ENCODE peak calls at places on chromosomes 4 and X, in five cellular contexts. One of them, this sample, is unnamed.

GRCh38 chrX:56797966-56798711 is 69.1 kb downstream of the NBDY start:
- DNase-seq in left lung: peak; percentile 29
- DNase-seq in stomach: peak; percentile 26
- DNase-seq in upper lobe of left lung: peak; percentile 40
- DNase-seq in psoas muscle: no peak
- DNase-seq in this sample: no peak

GRCh38 chr4:176622251-176622968 is 170.3 kb downstream of the VEGFC start:
- DNase-seq in left lung: no peak
- DNase-seq in stomach: no peak
- DNase-seq in upper lobe of left lung: no peak
- DNase-seq in psoas muscle: no peak
- DNase-seq in this sample: peak; percentile 25

GRCh38 chrX:129641941-129642340 is 12.8 kb downstream of the APLN start:
- DNase-seq in left lung: no peak
- DNase-seq in stomach: no peak
- DNase-seq in upper lobe of left lung: no peak
- DNase-seq in psoas muscle: no peak
- DNase-seq in this sample: peak; percentile 48

GRCh38 chr4:121765941-121766538 is 1.1 kb upstream of the SMIM43 start:
- DNase-seq in left lung: no peak
- DNase-seq in stomach: no peak
- DNase-seq in upper lobe of left lung: no peak
- DNase-seq in psoas muscle: no peak
- DNase-seq in this sample: no peak

GRCh38 chr4:166538491-166539005 is 665.5 kb downstream of the TLL1 start:
- DNase-seq in left lung: no peak
- DNase-seq in stomach: no peak
- DNase-seq in upper lobe of left lung: no peak
- DNase-seq in psoas muscle: no peak
- DNase-seq in this sample: no peak

GRCh38 chr4:155974957-155975356 is 21.3 kb upstream of the CTSO start:
- DNase-seq in left lung: no peak
- DNase-seq in stomach: no peak
- DNase-seq in upper lobe of left lung: no peak
- DNase-seq in psoas muscle: no peak
- DNase-seq in this sample: no peak

GRCh38 chr4:123340381-123340701 is 56.3 kb upstream of the SPRY1 start:
- DNase-seq in left lung: no peak
- DNase-seq in stomach: no peak
- DNase-seq in upper lobe of left lung: no peak
- DNase-seq in psoas muscle: no peak
- DNase-seq in this sample: peak; percentile 2

GRCh38 chrX:22934640-22935039 is 65.1 kb upstream of the DDX53 start:
- DNase-seq in left lung: no peak
- DNase-seq in stomach: no peak
- DNase-seq in upper lobe of left lung: no peak
- DNase-seq in psoas muscle: no peak
- DNase-seq in this sample: no peak

GRCh38 chrX:96436105-96436504 is 248.5 kb upstream of the DIAPH2 start:
- DNase-seq in left lung: no peak
- DNase-seq in stomach: no peak
- DNase-seq in upper lobe of left lung: no peak
- DNase-seq in psoas muscle: no peak
- DNase-seq in this sample: no peak

GRCh38 chr4:110175634-110176033 is 22.8 kb downstream of the ELOVL6 start:
- DNase-seq in left lung: no peak
- DNase-seq in stomach: no peak
- DNase-seq in upper lobe of left lung: no peak
- DNase-seq in psoas muscle: no peak
- DNase-seq in this sample: no peak

GRCh38 chr4:122152699-122153328 is 683 bp downstream of the BLTP1 start:
- DNase-seq in left lung: peak; percentile 52
- DNase-seq in stomach: peak; percentile 38
- DNase-seq in upper lobe of left lung: peak; percentile 57
- DNase-seq in psoas muscle: peak; percentile 17
- DNase-seq in this sample: peak; percentile 57

GRCh38 chr4:182145360-182145905 is 97.8 kb upstream of the TENM3 start:
- DNase-seq in left lung: no peak
- DNase-seq in stomach: no peak
- DNase-seq in upper lobe of left lung: no peak
- DNase-seq in psoas muscle: no peak
- DNase-seq in this sample: no peak

GRCh38 chr4:182143086-182143821 is 99.9 kb upstream of the TENM3 start:
- DNase-seq in left lung: no peak
- DNase-seq in stomach: no peak
- DNase-seq in upper lobe of left lung: no peak
- DNase-seq in psoas muscle: peak; percentile 12
- DNase-seq in this sample: peak; percentile 4

GRCh38 chr4:182143822-182144620 is 99.2 kb upstream of the TENM3 start:
- DNase-seq in left lung: no peak
- DNase-seq in stomach: no peak
- DNase-seq in upper lobe of left lung: no peak
- DNase-seq in psoas muscle: peak; percentile 49
- DNase-seq in this sample: peak; percentile 23

GRCh38 chr4:182142146-182143085 is 100.8 kb upstream of the TENM3 start:
- DNase-seq in left lung: no peak
- DNase-seq in stomach: no peak
- DNase-seq in upper lobe of left lung: no peak
- DNase-seq in psoas muscle: peak; percentile 20
- DNase-seq in this sample: peak; percentile 4

GRCh38 chr4:182144621-182145359 is 98.4 kb upstream of the TENM3 start:
- DNase-seq in left lung: no peak
- DNase-seq in stomach: no peak
- DNase-seq in upper lobe of left lung: no peak
- DNase-seq in psoas muscle: peak; percentile 25
- DNase-seq in this sample: no peak
- H3K4me3 ChIP-seq in left lung: peak overlapping the region; percentile 36
- H3K4me3 ChIP-seq in stomach: peak overlapping the region; percentile 83
- H3K4me3 ChIP-seq in upper lobe of left lung: peak overlapping the region; percentile 55
- H3K4me3 ChIP-seq in psoas muscle: peak overlapping the region; percentile 78
- H3K4me3 ChIP-seq in this sample: peak overlapping the region; percentile 29

DNA sequence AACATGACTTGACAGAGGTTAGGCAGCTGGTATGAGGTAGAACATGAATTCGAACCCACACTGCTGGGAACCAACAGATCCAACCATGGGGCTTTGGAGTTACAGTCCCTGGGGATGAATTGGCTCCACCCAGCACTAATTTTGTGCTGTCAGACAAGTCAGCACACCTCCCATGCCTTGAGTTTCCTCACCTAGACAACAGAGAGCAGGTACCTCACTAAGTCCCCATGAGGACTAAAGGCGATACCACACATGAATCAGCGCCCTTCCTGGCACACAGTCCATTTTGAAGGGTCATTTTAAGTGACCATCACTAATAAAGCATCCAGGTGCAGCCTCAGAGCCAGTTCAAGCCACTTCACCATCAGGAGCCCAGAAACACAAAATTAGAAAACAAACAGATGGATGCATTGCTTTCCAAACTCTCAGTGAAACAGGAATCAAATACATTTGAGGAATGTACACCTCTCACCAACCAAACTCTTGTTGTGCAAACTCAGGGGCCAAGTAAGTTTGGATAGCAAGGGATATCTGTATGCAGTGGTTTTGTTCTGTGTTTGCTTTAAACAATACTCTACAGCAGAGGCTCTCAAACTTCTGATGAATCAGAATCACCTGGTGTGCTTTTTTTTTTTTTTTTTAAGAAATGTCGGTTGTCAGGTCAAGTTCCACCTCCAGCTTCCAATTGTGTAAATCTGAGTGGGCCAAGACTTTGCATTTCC is 10.1 kb downstream of the IDS start:
- DNase-seq in left lung: no peak
- DNase-seq in stomach: no peak
- DNase-seq in upper lobe of left lung: no peak
- DNase-seq in psoas muscle: no peak
- DNase-seq in this sample: no peak
- H3K9me3 ChIP-seq in left lung: no peaks in the 10 kb centered on the region
- H3K9me3 ChIP-seq in stomach: no peaks in the 10 kb centered on the region
- H3K9me3 ChIP-seq in upper lobe of left lung: no peaks in the 10 kb centered on the region
- H3K9me3 ChIP-seq in psoas muscle: no peaks in the 10 kb centered on the region
- H3K9me3 ChIP-seq in this sample: no peaks in the 10 kb centered on the region

DNA sequence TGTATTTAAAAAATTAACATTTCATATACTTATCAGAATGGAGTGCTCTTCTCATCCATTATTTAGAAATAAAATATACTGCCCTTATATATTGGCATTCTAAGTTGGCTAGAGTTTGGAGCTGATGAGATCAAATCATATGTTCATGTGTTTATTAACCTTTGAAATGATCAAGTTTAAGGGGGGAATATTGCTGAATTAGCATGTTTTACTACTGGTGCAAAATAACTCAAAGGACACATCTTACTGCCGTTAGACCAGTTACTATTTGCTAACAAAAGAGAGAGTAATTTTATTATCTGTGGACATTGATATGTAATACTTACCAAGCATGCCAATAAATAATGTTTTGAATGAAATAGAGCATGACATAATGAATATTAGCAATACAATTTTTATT is 901.0 kb downstream of the CCSER1 start:
- DNase-seq in left lung: no peak
- DNase-seq in stomach: no peak
- DNase-seq in upper lobe of left lung: no peak
- DNase-seq in psoas muscle: no peak
- DNase-seq in this sample: no peak
- H3K27me3 ChIP-seq in left lung: no peaks in the 10 kb centered on the region
- H3K27me3 ChIP-seq in stomach: no peaks in the 10 kb centered on the region
- H3K27me3 ChIP-seq in upper lobe of left lung: no peaks in the 10 kb centered on the region
- H3K27me3 ChIP-seq in psoas muscle: no peaks in the 10 kb centered on the region
- H3K27me3 ChIP-seq in this sample: no peaks in the 10 kb centered on the region

DNA sequence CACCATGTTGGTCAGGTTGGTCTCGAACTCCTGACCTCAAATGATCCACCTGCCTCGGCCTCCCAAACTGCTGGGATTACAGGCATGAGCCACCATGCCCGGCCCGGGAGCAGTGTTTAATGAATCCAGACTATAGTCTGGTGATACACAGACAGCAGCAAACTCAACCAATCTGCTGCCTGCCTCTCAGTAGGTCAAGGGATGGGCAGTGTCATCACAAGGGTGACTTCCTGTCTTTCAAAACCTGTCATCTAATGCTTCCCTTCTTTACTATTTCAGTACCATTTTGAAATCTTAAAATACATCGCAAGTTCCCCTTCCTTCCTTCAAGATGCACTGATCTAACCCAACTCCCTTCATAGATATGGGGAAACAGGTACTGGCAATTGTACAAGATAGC is 8.4 kb downstream of the RPL39 start:
- DNase-seq in left lung: peak; percentile 42
- DNase-seq in stomach: no peak
- DNase-seq in upper lobe of left lung: peak; percentile 45
- DNase-seq in psoas muscle: no peak
- DNase-seq in this sample: no peak
- H3K4me3 ChIP-seq in left lung: no peak overlapping the region
- H3K4me3 ChIP-seq in stomach: no peak overlapping the region
- H3K4me3 ChIP-seq in upper lobe of left lung: no peak overlapping the region
- H3K4me3 ChIP-seq in psoas muscle: no peak overlapping the region
- H3K4me3 ChIP-seq in this sample: no peak overlapping the region

DNA sequence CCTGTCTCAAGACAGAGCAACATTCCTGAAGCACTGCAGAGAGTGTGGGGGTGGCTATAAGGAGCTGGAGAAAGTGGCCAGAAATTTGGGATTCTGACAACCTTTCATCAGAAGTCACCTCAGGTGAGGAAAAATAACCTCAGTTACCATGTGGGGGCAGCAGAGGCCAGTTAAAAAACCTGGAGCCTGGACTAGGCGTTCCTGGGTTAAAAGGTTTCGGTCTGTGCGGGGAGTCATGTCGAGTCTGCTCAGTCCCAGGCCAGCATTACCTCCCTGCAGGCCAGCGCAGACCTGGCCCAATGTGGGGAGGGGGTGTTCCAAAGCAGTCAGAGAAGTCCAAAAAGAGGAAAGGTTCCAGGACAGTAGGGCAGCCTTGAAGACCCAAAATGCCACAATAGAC is 10.9 kb upstream of the NALF2 start:
- DNase-seq in left lung: no peak
- DNase-seq in stomach: peak; percentile 43
- DNase-seq in upper lobe of left lung: no peak
- DNase-seq in psoas muscle: no peak
- DNase-seq in this sample: peak; percentile 3
- H3K9me3 ChIP-seq in left lung: no peaks in the 10 kb centered on the region
- H3K9me3 ChIP-seq in stomach: peaks cover 4% of the 10 kb centered on the region
- H3K9me3 ChIP-seq in upper lobe of left lung: no peaks in the 10 kb centered on the region
- H3K9me3 ChIP-seq in psoas muscle: no peaks in the 10 kb centered on the region
- H3K9me3 ChIP-seq in this sample: no peaks in the 10 kb centered on the region

GRCh38 chr4:56531823-56532222 is 26.2 kb downstream of the ARL9 start:
- DNase-seq in left lung: no peak
- DNase-seq in stomach: no peak
- DNase-seq in upper lobe of left lung: no peak
- DNase-seq in psoas muscle: no peak
- DNase-seq in this sample: no peak
- H3K27me3 ChIP-seq in left lung: peaks cover 5% of the 10 kb centered on the region
- H3K27me3 ChIP-seq in stomach: no peaks in the 10 kb centered on the region
- H3K27me3 ChIP-seq in upper lobe of left lung: no peaks in the 10 kb centered on the region
- H3K27me3 ChIP-seq in psoas muscle: no peaks in the 10 kb centered on the region
- H3K27me3 ChIP-seq in this sample: no peaks in the 10 kb centered on the region

GRCh38 chr4:145944886-145945285 is 6.3 kb upstream of the ZNF827 start:
- DNase-seq in left lung: no peak
- DNase-seq in stomach: no peak
- DNase-seq in upper lobe of left lung: no peak
- DNase-seq in psoas muscle: no peak
- DNase-seq in this sample: no peak
- H3K4me3 ChIP-seq in left lung: no peak overlapping the region
- H3K4me3 ChIP-seq in stomach: no peak overlapping the region
- H3K4me3 ChIP-seq in upper lobe of left lung: no peak overlapping the region
- H3K4me3 ChIP-seq in psoas muscle: no peak overlapping the region
- H3K4me3 ChIP-seq in this sample: no peak overlapping the region

DNA sequence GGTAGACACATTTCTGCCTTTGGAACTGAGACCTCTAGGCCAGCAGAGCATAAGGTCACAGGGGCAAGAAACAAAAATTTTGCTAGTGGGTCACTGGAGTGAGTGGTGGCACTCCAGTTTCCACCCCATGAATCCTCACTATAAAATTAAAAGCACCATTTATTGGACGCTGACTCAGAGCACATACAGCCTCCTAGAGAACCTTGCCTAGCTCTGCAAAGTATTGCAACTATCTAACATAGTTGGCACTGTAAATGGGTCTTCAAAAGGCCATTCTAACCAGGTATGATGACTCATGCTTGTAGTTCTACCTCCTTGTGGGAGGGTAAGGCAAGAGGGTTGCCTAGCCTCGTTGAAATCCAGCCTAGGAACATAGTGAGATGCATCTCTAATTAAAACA is 25.1 kb downstream of the RRAGB start:
- DNase-seq in left lung: no peak
- DNase-seq in stomach: no peak
- DNase-seq in upper lobe of left lung: no peak
- DNase-seq in psoas muscle: no peak
- DNase-seq in this sample: no peak
- H3K9me3 ChIP-seq in left lung: no peaks in the 10 kb centered on the region
- H3K9me3 ChIP-seq in stomach: no peaks in the 10 kb centered on the region
- H3K9me3 ChIP-seq in upper lobe of left lung: no peaks in the 10 kb centered on the region
- H3K9me3 ChIP-seq in psoas muscle: no peaks in the 10 kb centered on the region
- H3K9me3 ChIP-seq in this sample: no peaks in the 10 kb centered on the region

GRCh38 chr4:77493829-77494551 is 111.6 kb upstream of the CXCL13 start:
- DNase-seq in left lung: no peak
- DNase-seq in stomach: no peak
- DNase-seq in upper lobe of left lung: no peak
- DNase-seq in psoas muscle: no peak
- DNase-seq in this sample: no peak
- H3K27me3 ChIP-seq in left lung: no peaks in the 10 kb centered on the region
- H3K27me3 ChIP-seq in stomach: no peaks in the 10 kb centered on the region
- H3K27me3 ChIP-seq in upper lobe of left lung: no peaks in the 10 kb centered on the region
- H3K27me3 ChIP-seq in psoas muscle: no peaks in the 10 kb centered on the region
- H3K27me3 ChIP-seq in this sample: no peaks in the 10 kb centered on the region

This sample was measured in MG63.